ENCODE peak calls at places on chromosomes 6 and 20, in four cellular contexts. O, X, C and S are unnamed samples.

GRCh38 chr6:24855389-24856245 is 56.9 kb upstream of the ARMH2 start:
- DNase-seq in X (no peak), O (peak; percentile 56), C (peak; percentile 85), S (peak; percentile 62)

GRCh38 chr6:16800942-16801341 is 39.7 kb upstream of the ATXN1 start:
- DNase-seq in C (no peak), O (no peak), X (no peak), S (no peak)

GRCh38 chr6:134903448-134903847 is 46.5 kb downstream of the ALDH8A1 start:
- DNase-seq in X (no peak), C (no peak), O (no peak), S (no peak)

GRCh38 chr6:94052754-94053153 is 633.4 kb upstream of the EPHA7 start:
- DNase-seq in O (no peak), C (no peak), X (no peak), S (no peak)

GRCh38 chr6:81051952-81052351 is 700.5 kb downstream of the TENT5A start:
- DNase-seq in C (no peak), O (no peak), X (no peak), S (no peak)

GRCh38 chr6:15253107-15254073 is 7.5 kb downstream of the JARID2 start:
- DNase-seq in O (no peak), X (no peak), C (peak; percentile 45), S (no peak)

GRCh38 chr6:150452642-150453243 is 83.9 kb downstream of the IYD start:
- DNase-seq in O (no peak), C (no peak), X (no peak), S (no peak)

GRCh38 chr6:151059612-151060095 is 180.1 kb upstream of the AKAP12 start:
- DNase-seq in O (no peak), X (no peak), C (no peak), S (no peak)

GRCh38 chr6:111399600-111399999 is 83.4 kb downstream of the REV3L start:
- DNase-seq in O (no peak), C (no peak), X (no peak), S (no peak)

GRCh38 chr6:55913213-55914195 is 38.1 kb upstream of the BMP5 start:
- DNase-seq in X (no peak), C (no peak), O (no peak), S (no peak)

GRCh38 chr20:62572980-62573379 is 69.3 kb upstream of the SLCO4A1 start:
- DNase-seq in C (no peak), O (no peak), X (no peak), S (no peak)

GRCh38 chr6:136767583-136768307 is 24.5 kb downstream of the MAP3K5 start:
- DNase-seq in O (no peak), X (no peak), C (no peak), S (no peak)

GRCh38 chr20:18019068-18019467 is 38.6 kb downstream of the OVOL2 start:
- DNase-seq in O (no peak), C (peak; percentile 27), X (no peak), S (peak; percentile 36)

GRCh38 chr20:2378893-2379292 is 1.8 kb upstream of the TGM6 start:
- DNase-seq in C (no peak), X (no peak), O (no peak), S (no peak)

GRCh38 chr20:4681971-4682370 is 39.7 kb upstream of the PRND start:
- DNase-seq in X (no peak), C (no peak), O (no peak), S (no peak)

GRCh38 chr6:89803271-89803670 is 16.3 kb downstream of the MDN1 start:
- DNase-seq in C (no peak), O (no peak), X (no peak), S (no peak)

GRCh38 chr20:58228103-58228483 is 360 bp downstream of the ANKRD60 start:
- DNase-seq in X (no peak), C (no peak), O (no peak), S (no peak)

GRCh38 chr6:34358389-34358906 is 34.0 kb downstream of the NUDT3 start:
- DNase-seq in X (no peak), C (no peak), O (no peak), S (no peak)

GRCh38 chr20:62376112-62377063 is 9.3 kb upstream of the LAMA5 start:
- DNase-seq in C (no peak), X (no peak), O (no peak), S (no peak)

GRCh38 chr6:150418825-150419594 is 50.2 kb downstream of the IYD start:
- DNase-seq in X (peak; percentile 23), O (peak; percentile 61), C (peak; percentile 50), S (peak; percentile 62)

GRCh38 chr20:14882846-14883245 is 545.4 kb upstream of the FLRT3 start:
- DNase-seq in X (no peak), C (no peak), O (no peak), S (no peak)

GRCh38 chr6:127464881-127465459 is 5.8 kb upstream of the KIAA0408 start:
- DNase-seq in O (peak; percentile 30), X (peak; percentile 24), C (peak; percentile 83), S (peak; percentile 55)

GRCh38 chr6:1188199-1188598 is 123.7 kb upstream of the FOXQ1 start:
- DNase-seq in X (no peak), C (no peak), O (no peak), S (no peak)

GRCh38 chr6:31707701-31708100 is 1.0 kb downstream of the LY6G6F start:
- DNase-seq in O (no peak), C (no peak), X (no peak), S (no peak)

GRCh38 chr6:12010635-12011275 is 1.4 kb upstream of the HIVEP1 start:
- DNase-seq in X (peak; percentile 32), O (peak; percentile 43), C (no peak), S (peak; percentile 66)

GRCh38 chr20:326645-327031 is 1.3 kb downstream of the SOX12 start:
- DNase-seq in O (no peak), X (no peak), C (peak; percentile 28), S (peak; percentile 46)

GRCh38 chr20:38059832-38060231 is 26.3 kb downstream of the RPRD1B start:
- DNase-seq in C (no peak), X (no peak), O (no peak), S (peak; percentile 77)

GRCh38 chr6:167103041-167103816 is 19.7 kb upstream of the CCR6 start:
- DNase-seq in C (no peak), O (no peak), X (no peak), S (no peak)